ENCODE peak calls at places on chromosomes 16 and 17, in ten cellular contexts. N is transverse colon; Q is GM18507; T is cardiac septum; Z is esophagus squamous epithelium; V is H9; A is ELR; L is hypothalamus; I is stimulated activated CD4-positive, alpha-beta T cell treated with anti-CD3 and anti-CD28 coated beads, Interleukin-1b, Interleukin-23, amount 100 ng/mL, for 4 hours; D is left cardiac atrium. C is an unnamed sample.

GRCh38 chr17:81646869-81647600 is 9.3 kb downstream of the PDE6G start:
- DNase-seq in D (no peak), L (no peak), N (no peak), Z (no peak), I (no peak), T (no peak), Q (no peak), A (no peak), V (peak; percentile 49), C (no peak)

GRCh38 chr16:9901-10665 is 43.3 kb downstream of the POLR3K start:
- DNase-seq in Q (no peak), L (no peak), I (no peak), Z (no peak), N (peak; percentile 26), V (no peak), D (no peak), A (no peak), T (no peak), C (peak; percentile 23)

GRCh38 chr17:8494506-8495111 is 58.9 kb downstream of the NDEL1 start:
- DNase-seq in T (no peak), V (no peak), D (no peak), I (no peak), N (no peak), Z (no peak), Q (no peak), L (no peak), A (no peak), C (no peak)

GRCh38 chr16:4578961-4579530 is 22.9 kb downstream of the C16orf96 start:
- DNase-seq in T (no peak), D (no peak), Z (no peak), I (no peak), V (no peak), N (no peak), L (no peak), Q (no peak), A (no peak), C (no peak)

GRCh38 chr16:648071-648785 is 937 bp upstream of the WDR90 start:
- DNase-seq in V (peak; percentile 71), N (peak; percentile 90), T (no peak), Q (peak; percentile 57), I (peak; percentile 40), D (no peak), L (no peak), A (peak; percentile 38), Z (no peak), C (peak; percentile 24)

GRCh38 chr17:8398980-8399379 is 1.4 kb upstream of the RNF222 start:
- DNase-seq in A (no peak), Z (no peak), T (no peak), I (no peak), N (no peak), V (no peak), L (no peak), Q (no peak), D (no peak), C (no peak)

GRCh38 chr16:54027126-54027922 is 259.3 kb downstream of the IRX3 start:
- DNase-seq in A (peak; percentile 79), Q (no peak), N (no peak), V (no peak), Z (no peak), D (no peak), I (no peak), L (no peak), T (no peak), C (no peak)

GRCh38 chr17:373616-374225 is 21.1 kb upstream of the RPH3AL start:
- DNase-seq in D (no peak), V (no peak), N (no peak), T (peak; percentile 7), L (no peak), A (no peak), Z (no peak), Q (no peak), I (no peak), C (no peak)

GRCh38 chr16:11238272-11239202 is 17.5 kb downstream of the SOCS1 start:
- DNase-seq in L (no peak), A (no peak), D (no peak), V (peak; percentile 50), N (no peak), Q (no peak), T (no peak), I (no peak), Z (no peak), C (no peak)

GRCh38 chr16:67959520-67959919 is 8.9 kb downstream of the SLC12A4 start:
- DNase-seq in V (no peak), A (peak; percentile 80), T (peak; percentile 92), L (no peak), Z (no peak), I (no peak), D (peak; percentile 88), Q (no peak), N (peak; percentile 36), C (no peak)

GRCh38 chr16:31225193-31225592 is 8.3 kb upstream of the PYDC1 start:
- DNase-seq in I (no peak), V (no peak), Z (no peak), N (no peak), T (no peak), D (no peak), Q (no peak), A (no peak), L (no peak), C (no peak)

GRCh38 chr16:27245276-27246231 is 23.0 kb downstream of the NSMCE1 start:
- DNase-seq in Q (no peak), A (peak; percentile 38), Z (no peak), N (no peak), I (no peak), V (peak; percentile 9), T (no peak), L (no peak), D (no peak), C (no peak)

GRCh38 chr17:8386841-8387240 is 3.8 kb upstream of the RPL26 start:
- DNase-seq in L (no peak), Q (no peak), T (no peak), V (no peak), N (no peak), D (no peak), I (no peak), Z (no peak), A (no peak), C (no peak)

GRCh38 chr17:80696456-80696855 is 151.8 kb downstream of the RPTOR start:
- DNase-seq in L (no peak), I (no peak), A (no peak), Z (no peak), Q (no peak), N (no peak), T (no peak), V (no peak), D (no peak), C (no peak)

GRCh38 chr16:29813644-29814562 is 1.9 kb downstream of the PRRT2 start:
- DNase-seq in N (no peak), T (no peak), Q (no peak), L (no peak), I (no peak), Z (no peak), V (no peak), A (no peak), D (no peak), C (no peak)

GRCh38 chr16:85753559-85753958 is 2.7 kb upstream of the C16orf74 start:
- DNase-seq in N (peak; percentile 31), V (no peak), L (no peak), A (no peak), I (no peak), Q (no peak), Z (no peak), D (no peak), T (no peak), C (no peak)

GRCh38 chr16:63005356-63005755 is 969.1 kb upstream of the CDH8 start:
- DNase-seq in Z (no peak), V (no peak), L (no peak), I (no peak), A (no peak), D (no peak), T (no peak), N (no peak), Q (no peak), C (no peak)

C was measured in naive thymus-derived CD8-positive, alpha-beta T cell.